ENCODE peak calls at places on chromosomes 7 and 10, in four cellular contexts. N is GM13976, W is foreskin fibroblast, G is iPS DF 19.7. H is an unnamed sample.

GRCh38 chr7:81159402-81159801 is 240.6 kb upstream of the SEMA3C start:
- DNase-seq in G (no peak), N (no peak), W (peak), H (no peak)

GRCh38 chr10:29039659-29040309 is 249.1 kb upstream of the LYZL1 start:
- DNase-seq in N (no peak), G (no peak), W (peak), H (no peak)

GRCh38 chr7:114481995-114482394 is 67.4 kb downstream of the FOXP2 start:
- DNase-seq in N (no peak), W (peak), G (no peak), H (no peak)

GRCh38 chr7:83947260-83947659 is 247.3 kb downstream of the SEMA3A start:
- DNase-seq in G (peak), W (no peak), N (peak), H (no peak)

GRCh38 chr10:69968830-69969229 is 83.8 kb upstream of the MACROH2A2 start:
- DNase-seq in W (no peak), N (no peak), G (no peak), H (no peak)

GRCh38 chr10:46542567-46543323 is 13.7 kb downstream of the GPRIN2 start:
- DNase-seq in W (no peak), G (no peak), N (no peak), H (no peak)

GRCh38 chr7:50649259-50649885 is 84.2 kb upstream of the DDC start:
- DNase-seq in G (no peak), W (no peak), N (no peak), H (no peak)

GRCh38 chr10:46526682-46527038 is 29.8 kb downstream of the GPRIN2 start:
- DNase-seq in N (no peak), G (no peak), W (no peak), H (no peak)

GRCh38 chr7:111647881-111648280 is 85.6 kb upstream of the IMMP2L start:
- DNase-seq in G (no peak), N (no peak), W (peak), H (no peak)

GRCh38 chr10:42926831-42927230 is 144.2 kb downstream of the BMS1 start:
- DNase-seq in N (peak), W (no peak), G (no peak), H (no peak)

GRCh38 chr10:131129544-131129943 is 182.0 kb downstream of the TCERG1L start:
- DNase-seq in G (no peak), W (no peak), N (no peak), H (no peak)

GRCh38 chr7:94975316-94975715 is 67.9 kb downstream of the PPP1R9A start:
- DNase-seq in N (no peak), G (no peak), W (peak), H (no peak)

GRCh38 chr7:192035-192649 is at the start of gene FAM20C:
- DNase-seq in N (peak), G (no peak), W (peak), H (peak)

GRCh38 chr7:101518348-101518747 is 110.7 kb downstream of the MYL10 start:
- DNase-seq in W (peak), G (no peak), N (no peak), H (no peak)

GRCh38 chr7:158103378-158103777 is 484.2 kb downstream of the PTPRN2 start:
- DNase-seq in W (no peak), G (no peak), N (no peak), H (no peak)

GRCh38 chr10:10055656-10056445 is 961.8 kb upstream of the CELF2 start:
- DNase-seq in N (no peak), W (no peak), G (no peak), H (no peak)

GRCh38 chr10:43260911-43261577 is 5.8 kb downstream of the RASGEF1A start:
- DNase-seq in W (no peak), G (no peak), N (no peak), H (no peak)

GRCh38 chr10:121615401-121615800 is 17.2 kb upstream of the FGFR2 start:
- DNase-seq in W (no peak), N (no peak), G (no peak), H (no peak)

GRCh38 chr10:19531324-19531723 is 284.9 kb upstream of the PLXDC2 start:
- DNase-seq in W (no peak), G (no peak), N (no peak), H (no peak)

GRCh38 chr7:149237502-149237901 is 1.9 kb upstream of the ZNF212 start:
- DNase-seq in W (no peak), N (no peak), G (no peak), H (no peak)

GRCh38 chr7:136183981-136184380 is 206.8 kb upstream of the MTPN start:
- DNase-seq in G (peak), N (no peak), W (no peak), H (no peak)

H was measured in anterior cingulate cortex.